ENCODE peak calls at places on chromosomes 2 and 18, in four cellular contexts. P is HepG2, F is K562, Q is GM12878. M is an unnamed sample.
A peak's percentile ranks its signal among the peaks of the same experiment; 100 is the strongest.

GRCh38 chr18:27184115-27185024 is 738 bp downstream of the CHST9 start:
- DNase-seq in P (no peak), F (no peak), Q (no peak), M (peak; percentile 75)

GRCh38 chr2:231928901-231929725 is 2.9 kb upstream of the NPPC start:
- DNase-seq in F (no peak), Q (no peak), P (no peak), M (peak; percentile 43)

GRCh38 chr2:73265298-73266060 is 18.8 kb downstream of the FBXO41 start:
- DNase-seq in P (no peak), Q (no peak), F (no peak), M (no peak)

GRCh38 chr18:75884728-75885127 is 457.2 kb upstream of the SMIM21 start:
- DNase-seq in Q (no peak), P (no peak), F (no peak), M (no peak)

GRCh38 chr2:134288814-134289213 is 34.9 kb downstream of the MGAT5 start:
- DNase-seq in Q (no peak), F (no peak), P (no peak), M (no peak)

GRCh38 chr2:18047114-18047695 is 168.7 kb downstream of the KCNS3 start:
- DNase-seq in P (no peak), F (no peak), Q (no peak), M (no peak)

GRCh38 chr2:162475661-162476060 is 131.7 kb downstream of the GCA start:
- DNase-seq in F (no peak), P (no peak), Q (no peak), M (no peak)

GRCh38 chr2:43467889-43468288 is 127.9 kb downstream of the THADA start:
- DNase-seq in P (no peak), F (no peak), Q (no peak), M (no peak)

GRCh38 chr2:129015886-129016285 is 697.2 kb upstream of the HS6ST1 start:
- DNase-seq in Q (no peak), F (no peak), P (no peak), M (no peak)

GRCh38 chr2:56132138-56132537 is 51.7 kb upstream of the CCDC85A start:
- DNase-seq in P (peak; percentile 60), F (peak; percentile 28), Q (no peak), M (no peak)

DNA sequence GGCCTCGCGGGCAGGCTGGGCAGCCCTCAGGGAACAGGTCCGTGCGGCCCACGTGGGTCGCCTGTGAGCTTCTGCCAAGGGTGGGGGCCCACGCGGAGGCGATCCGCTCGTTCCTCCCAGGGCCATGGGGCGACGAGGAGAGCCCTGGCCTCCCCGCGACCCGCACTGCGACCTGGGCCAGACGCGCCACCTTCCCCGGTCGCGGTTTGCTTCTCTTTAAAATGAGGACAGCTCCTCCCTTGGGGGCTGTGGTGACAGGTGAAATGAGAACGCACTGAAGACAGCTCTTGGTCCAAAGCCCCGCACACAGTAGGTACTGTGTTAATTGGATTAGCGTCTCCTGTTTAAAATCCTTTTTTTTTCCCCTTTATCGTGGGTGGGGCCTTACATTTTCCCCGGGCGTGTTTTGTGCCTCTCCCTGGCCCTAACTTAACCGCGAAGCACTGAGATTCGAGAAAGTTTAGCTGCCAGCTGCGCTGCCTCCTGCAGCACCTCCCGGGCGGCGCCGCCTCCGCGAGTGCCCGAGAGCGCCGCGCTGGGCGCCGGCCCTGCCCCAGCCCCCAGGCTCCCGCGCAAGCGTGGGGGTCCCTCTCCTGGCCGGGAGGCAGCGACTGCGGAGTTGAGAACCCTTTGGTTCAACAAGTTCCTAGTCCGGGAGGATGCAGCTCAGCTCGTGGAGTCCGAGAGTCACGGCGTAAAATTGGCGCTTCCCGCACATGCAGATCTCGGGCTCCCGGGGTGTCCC is 1.1 kb downstream of the HPCAL1 start:
- DNase-seq in Q (no peak), F (peak; percentile 49), P (peak; percentile 44), M (peak; percentile 59)
- TF ChIP-seq POLR2A in Q (no peak), F (no peak), P (no peak), M (no peak)

GRCh38 chr2:19649785-19650380 is 251.9 kb downstream of the TTC32 start:
- DNase-seq in P (no peak), F (no peak), Q (no peak), M (no peak)
- TF ChIP-seq CREB1 in P (no peak), F (no peak), Q (no peak), M (no peak)

GRCh38 chr2:101108357-101108756 is 42.8 kb downstream of the TBC1D8 start:
- DNase-seq in Q (no peak), F (no peak), P (no peak), M (no peak)
- TF ChIP-seq POLR2A in Q (no peak), F (no peak), P (no peak), M (no peak)

GRCh38 chr2:3265981-3266726 is 111.5 kb downstream of the EIPR1 start:
- DNase-seq in F (no peak), P (no peak), Q (no peak), M (peak; percentile 57)
- TF ChIP-seq CREB1 in F (no peak), P (no peak), Q (no peak), M (no peak)

DNA sequence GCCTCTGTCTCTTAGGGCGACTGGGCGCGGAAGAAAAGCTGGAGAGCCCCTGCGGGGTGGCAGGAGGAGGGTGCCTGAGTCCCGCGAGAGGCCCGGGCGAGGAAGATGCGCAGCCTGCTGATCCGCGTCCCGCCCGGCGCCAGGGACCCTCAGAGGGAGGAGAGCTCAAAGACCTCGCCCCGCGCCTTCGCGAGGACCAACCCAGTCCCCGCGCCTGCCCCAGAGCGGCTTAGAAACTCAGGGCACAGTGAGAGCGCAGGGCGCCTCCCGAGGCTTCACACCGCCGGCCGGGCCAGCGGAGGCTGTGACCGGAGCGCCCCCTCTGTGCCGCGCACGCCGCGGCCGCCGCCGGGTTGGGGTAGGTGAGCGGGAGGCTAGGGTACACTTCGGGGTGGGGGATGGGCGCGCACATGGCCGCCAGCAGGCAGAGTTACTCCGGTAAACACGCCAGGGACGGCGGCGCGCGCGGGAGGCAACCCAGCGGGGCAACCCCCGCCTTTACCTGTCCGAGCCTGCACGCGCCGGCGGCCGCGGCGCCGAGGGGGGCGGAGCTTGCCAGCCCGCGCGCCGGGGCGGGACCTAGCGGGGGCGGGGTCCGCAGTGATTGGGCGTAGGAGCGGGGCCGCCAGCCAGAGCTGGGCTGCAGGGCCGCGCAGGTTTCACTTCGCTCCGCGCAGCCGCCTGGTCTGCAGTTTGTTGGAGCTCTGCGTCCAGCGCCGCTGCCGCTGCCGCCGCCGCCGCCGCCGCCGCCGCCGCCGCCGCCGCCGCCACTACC is at the start of gene BCL2L11:
- DNase-seq in P (peak; percentile 89), Q (no peak), F (peak; percentile 96), M (peak; percentile 74)
- TF ChIP-seq POLR2A in P (peak; percentile 92), Q (peak; percentile 88), F (peak; percentile 77), M (peak; percentile 95)

DNA sequence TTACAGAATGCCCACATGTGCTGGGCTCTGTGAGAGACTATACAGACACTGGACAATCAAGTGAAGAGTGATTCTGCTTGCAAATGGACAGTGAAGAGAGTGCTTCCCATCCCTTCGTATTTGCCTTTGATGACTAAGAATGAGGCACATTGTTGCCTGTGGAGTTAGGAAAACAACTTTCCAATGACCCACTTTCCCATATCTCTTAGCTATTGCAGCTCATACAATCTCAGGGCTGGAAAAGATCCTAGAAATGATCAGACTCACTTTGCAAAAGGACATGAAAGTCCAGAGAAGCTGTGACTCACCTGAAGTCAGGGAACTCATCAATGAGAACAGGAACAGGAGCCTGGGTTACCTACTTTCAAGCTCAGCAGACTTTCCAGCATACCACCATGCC is 440.5 kb upstream of the TCF4 start:
- DNase-seq in P (no peak), F (no peak), Q (no peak), M (no peak)
- TF ChIP-seq CREB1 in P (no peak), F (no peak), Q (no peak), M (no peak)

GRCh38 chr2:108447947-108448677 is 894 bp upstream of the GCC2 start:
- DNase-seq in Q (no peak), F (peak; percentile 30), P (peak; percentile 56), M (no peak)

GRCh38 chr2:108448678-108449409 is at the start of gene GCC2:
- DNase-seq in F (peak; percentile 89), P (peak; percentile 94), Q (peak; percentile 75), M (peak; percentile 93)

GRCh38 chr2:108451976-108452375 is 3.0 kb downstream of the GCC2 start:
- DNase-seq in F (no peak), Q (no peak), P (no peak), M (no peak)

GRCh38 chr2:108446703-108447102 is 2.3 kb upstream of the GCC2 start:
- DNase-seq in P (no peak), Q (no peak), F (no peak), M (no peak)

GRCh38 chr2:108449410-108450200 is 599 bp downstream of the GCC2 start:
- DNase-seq in Q (no peak), P (peak; percentile 44), F (peak; percentile 36), M (no peak)
- TF ChIP-seq POLR2A in Q (no peak), P (no peak), F (no peak), M (peak; percentile 3)

GRCh38 chr2:48415765-48416515 is 114.0 kb upstream of the STON1 start:
- DNase-seq in F (no peak), P (peak; percentile 88), Q (no peak), M (no peak)

GRCh38 chr2:48414640-48414979 is 115.3 kb upstream of the STON1 start:
- DNase-seq in F (no peak), Q (no peak), P (no peak), M (no peak)

GRCh38 chr2:48414196-48414595 is 115.8 kb upstream of the STON1 start:
- DNase-seq in P (no peak), Q (no peak), F (no peak), M (no peak)

GRCh38 chr2:48413676-48414075 is 116.3 kb upstream of the STON1 start:
- DNase-seq in F (no peak), P (no peak), Q (no peak), M (no peak)

DNA sequence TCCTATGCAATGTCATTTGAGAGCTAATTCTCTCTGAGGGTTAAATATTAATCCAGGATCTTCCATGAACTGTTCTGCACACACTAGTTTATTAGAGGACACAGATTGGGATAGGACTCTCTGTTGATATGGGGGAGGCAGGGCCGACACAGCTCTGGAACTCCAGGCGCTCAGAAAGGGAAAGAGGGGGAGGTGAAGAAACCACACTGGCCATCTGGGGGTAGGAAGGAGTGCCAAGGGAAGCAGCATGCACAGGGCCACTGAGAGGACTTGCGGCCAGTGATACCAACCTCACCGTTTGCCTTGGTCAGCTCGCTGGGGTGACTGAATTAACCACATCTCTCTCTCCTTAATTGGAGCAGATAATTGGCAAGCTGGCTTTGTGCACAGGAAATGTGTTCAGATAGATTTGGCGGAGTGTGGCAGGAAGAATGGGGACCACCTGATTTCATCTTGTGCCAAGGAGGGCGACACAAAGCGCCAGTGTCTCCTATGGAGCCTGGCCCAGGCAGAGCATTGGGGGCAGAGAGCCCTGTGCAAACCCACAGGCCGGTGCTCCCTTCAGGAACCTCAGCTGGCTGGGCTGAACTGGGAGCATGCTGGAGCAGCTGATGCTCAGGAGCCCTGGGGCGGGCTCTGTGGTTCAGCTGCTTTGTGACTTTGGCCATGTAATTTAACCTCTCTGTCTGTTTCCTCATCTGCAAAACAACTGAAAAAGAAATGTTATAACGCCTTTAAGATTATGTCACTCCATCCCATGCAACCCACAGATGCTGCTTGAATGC is 114.8 kb upstream of the STON1 start:
- DNase-seq in F (no peak), P (peak; percentile 79), Q (no peak), M (no peak)
- TF ChIP-seq CREB1 in F (no peak), P (no peak), Q (no peak), M (no peak)